ENCODE peak calls at places on chromosomes 1 and 21, in nine cellular contexts. I is stimulated activated CD8-positive, alpha-beta memory T cell treated with anti-CD3 and anti-CD28 coated beads, Interleukin-4, amount 100 ng/mL, for 24 hours; R is Right ventricle myocardium superior; J is CD8-positive, alpha-beta T cell; U is LNCaP clone FGC; O is fibroblast of the conjunctiva; Q is H54; N is stimulated activated CD4-positive, alpha-beta T cell treated with anti-CD3 and anti-CD28 coated beads, Interleukin-1b, Interleukin-23, amount 100 ng/mL, for 24 hours; E is activated CD4-positive, alpha-beta T cell treated with anti-CD3 and anti-CD28 coated beads for 4 hours. M is an unnamed sample.

GRCh38 chr1:31828341-31828740 is 12.5 kb upstream of the SPOCD1 start:
- DNase-seq in E (no peak), Q (no peak), J (no peak), O (no peak), I (no peak), N (no peak), U (no peak), R (no peak), M (no peak)

GRCh38 chr1:54027848-54028247 is 9.9 kb upstream of the LDLRAD1 start:
- DNase-seq in R (no peak), J (no peak), E (no peak), U (no peak), N (no peak), Q (no peak), I (no peak), O (no peak), M (no peak)

GRCh38 chr1:92446990-92447681 is 39.6 kb downstream of the GFI1 start:
- DNase-seq in N (no peak), I (no peak), J (no peak), E (no peak), U (no peak), Q (no peak), O (no peak), R (no peak), M (no peak)

GRCh38 chr1:185672719-185673360 is 61.4 kb upstream of the HMCN1 start:
- DNase-seq in E (no peak), O (no peak), U (no peak), N (no peak), I (no peak), R (no peak), Q (no peak), J (no peak), M (no peak)

GRCh38 chr1:100523038-100523649 is 14.8 kb upstream of the GPR88 start:
- DNase-seq in I (no peak), J (no peak), R (peak), N (no peak), O (no peak), Q (no peak), U (no peak), E (no peak), M (no peak)

GRCh38 chr21:46428286-46428685 is 30.4 kb upstream of the DIP2A start:
- DNase-seq in N (no peak), E (no peak), J (no peak), I (no peak), Q (no peak), O (no peak), U (no peak), R (peak), M (no peak)

GRCh38 chr1:2914702-2915101 is 106.6 kb upstream of the ACTRT2 start:
- DNase-seq in N (no peak), E (no peak), J (no peak), O (no peak), Q (no peak), I (no peak), U (no peak), R (no peak), M (no peak)

GRCh38 chr21:45877821-45878469 is 103.6 kb upstream of the COL6A1 start:
- DNase-seq in I (no peak), O (no peak), E (no peak), J (no peak), R (no peak), U (no peak), Q (peak), N (no peak), M (no peak)

GRCh38 chr1:28272215-28272852 is 13.0 kb downstream of the SESN2 start:
- DNase-seq in U (no peak), R (no peak), I (no peak), O (no peak), E (no peak), Q (no peak), N (no peak), J (no peak), M (no peak)

GRCh38 chr1:34906756-34907155 is 22.7 kb downstream of the DLGAP3 start:
- DNase-seq in Q (no peak), J (no peak), O (no peak), R (no peak), E (no peak), U (no peak), N (no peak), I (no peak), M (no peak)

GRCh38 chr1:29736582-29737188 is 500.4 kb downstream of the PTPRU start:
- DNase-seq in U (peak), O (no peak), Q (no peak), R (no peak), I (no peak), J (no peak), N (no peak), E (no peak), M (no peak)

GRCh38 chr1:238487931-238488330 is 597.2 kb upstream of the ZP4 start:
- DNase-seq in O (no peak), I (no peak), Q (no peak), J (no peak), U (no peak), R (no peak), E (no peak), N (no peak), M (no peak)

GRCh38 chr1:99496067-99496466 is 149.8 kb upstream of the PALMD start:
- DNase-seq in U (no peak), Q (no peak), N (no peak), I (no peak), J (no peak), R (no peak), E (no peak), O (no peak), M (no peak)

GRCh38 chr1:84060781-84061180 is 61.8 kb upstream of the TTLL7 start:
- DNase-seq in R (no peak), J (no peak), I (no peak), N (no peak), Q (no peak), O (no peak), U (no peak), E (no peak), M (no peak)

GRCh38 chr1:24516506-24516905 is 13.9 kb downstream of the RCAN3 start:
- DNase-seq in J (no peak), R (no peak), O (no peak), Q (no peak), I (no peak), E (no peak), U (no peak), N (no peak), M (no peak)

GRCh38 chr1:200401263-200401662 is 8.6 kb downstream of the ZNF281 start:
- DNase-seq in O (no peak), J (no peak), I (no peak), R (no peak), N (no peak), E (no peak), Q (no peak), U (no peak), M (no peak)

GRCh38 chr1:6935379-6936307 is 150.4 kb downstream of the CAMTA1 start:
- DNase-seq in Q (no peak), N (no peak), O (no peak), I (no peak), U (no peak), J (no peak), E (no peak), R (no peak), M (no peak)

GRCh38 chr1:88731475-88731874 is 47.4 kb downstream of the PKN2 start:
- DNase-seq in O (peak), N (no peak), E (no peak), J (no peak), Q (peak), U (peak), I (no peak), R (no peak), M (no peak)

GRCh38 chr1:221919743-221920142 is 177.9 kb upstream of the DUSP10 start:
- DNase-seq in J (no peak), N (no peak), I (no peak), O (no peak), E (no peak), U (no peak), Q (no peak), R (no peak), M (no peak)

M was measured in NCI-H1048.